ENCODE peak calls at places on chromosomes 1 and 21, in six cellular contexts. N is fibroblast of mammary gland, F is cardiac muscle cell, L is IMR-90, Y is RWPE2, W is left lung. V is an unnamed sample.

GRCh38 chr1:198892065-198892464 is 253.2 kb downstream of the PTPRC start:
- DNase-seq in N (peak), F (peak), L (peak), Y (no peak), W (no peak), V (peak)

GRCh38 chr1:160548960-160549664 is 26.1 kb upstream of the SLAMF6 start:
- DNase-seq in N (no peak), F (no peak), L (no peak), Y (no peak), W (no peak), V (no peak)

GRCh38 chr1:16210581-16210980 is 1.9 kb downstream of the ARHGEF19 start:
- DNase-seq in N (no peak), F (no peak), L (no peak), Y (no peak), W (no peak), V (no peak)

GRCh38 chr1:94737124-94737998 is 82.8 kb upstream of the SLC44A3 start:
- DNase-seq in N (peak), F (peak), L (peak), Y (no peak), W (no peak), V (peak)

GRCh38 chr21:21196087-21196486 is 197.9 kb downstream of the NCAM2 start:
- DNase-seq in N (peak), F (peak), L (peak), Y (no peak), W (no peak), V (no peak)

GRCh38 chr1:26999440-26999987 is 6.0 kb downstream of the TRNP1 start:
- DNase-seq in N (peak), F (peak), L (peak), Y (peak), W (peak), V (peak)

GRCh38 chr1:15696956-15697521 is 12.9 kb downstream of the PLEKHM2 start:
- DNase-seq in N (no peak), F (no peak), L (no peak), Y (no peak), W (no peak), V (no peak)

GRCh38 chr1:76381450-76382108 is 307.0 kb downstream of the ST6GALNAC3 start:
- DNase-seq in N (no peak), F (peak), L (peak), Y (no peak), W (no peak), V (peak)

GRCh38 chr1:109718495-109718894 is 6.4 kb downstream of the GSTM5 start:
- DNase-seq in N (peak), F (no peak), L (peak), Y (no peak), W (no peak), V (no peak)

GRCh38 chr1:9275567-9276034 is 17.1 kb upstream of the SPSB1 start:
- DNase-seq in N (peak), F (peak), L (peak), Y (no peak), W (peak), V (peak)

GRCh38 chr1:222286039-222286438 is 261.9 kb downstream of the HHIPL2 start:
- DNase-seq in N (no peak), F (no peak), L (no peak), Y (no peak), W (no peak), V (no peak)

GRCh38 chr1:48048064-48048463 is 50.9 kb upstream of the TRABD2B start:
- DNase-seq in N (peak), F (peak), L (peak), Y (no peak), W (no peak), V (peak)

GRCh38 chr1:109531205-109531779 is 8.4 kb upstream of the GPR61 start:
- DNase-seq in N (no peak), F (no peak), L (no peak), Y (no peak), W (no peak), V (no peak)

GRCh38 chr1:121519042-121519755 is 334.4 kb downstream of the SRGAP2C start:
- DNase-seq in N (no peak), F (peak), L (no peak), Y (peak), W (peak), V (no peak)

GRCh38 chr1:243482237-243483022 is 226.6 kb downstream of the SDCCAG8 start:
- DNase-seq in N (peak), F (peak), L (peak), Y (no peak), W (no peak), V (peak)

GRCh38 chr1:60427194-60427593 is 353.6 kb upstream of the C1orf87 start:
- DNase-seq in N (no peak), F (peak), L (no peak), Y (no peak), W (no peak), V (no peak)

GRCh38 chr1:12063141-12064072 is at the start of gene TNFRSF8:
- DNase-seq in N (peak), F (peak), L (peak), Y (no peak), W (no peak), V (no peak)

GRCh38 chr1:217721692-217722091 is 90.5 kb downstream of the SPATA17 start:
- DNase-seq in N (no peak), F (no peak), L (no peak), Y (no peak), W (no peak), V (peak)

GRCh38 chr1:31010081-31010989 is 55.2 kb downstream of the PUM1 start:
- DNase-seq in N (peak), F (no peak), L (peak), Y (no peak), W (no peak), V (peak)

GRCh38 chr1:241749924-241750695 is 97.9 kb upstream of the EXO1 start:
- DNase-seq in N (peak), F (no peak), L (no peak), Y (no peak), W (no peak), V (no peak)

GRCh38 chr1:66302810-66303209 is 231.1 kb upstream of the SGIP1 start:
- DNase-seq in N (no peak), F (no peak), L (peak), Y (no peak), W (no peak), V (peak)

GRCh38 chr1:45260244-45260643 is 53.8 kb upstream of the ZSWIM5 start:
- DNase-seq in N (no peak), F (no peak), L (no peak), Y (no peak), W (no peak), V (no peak)

GRCh38 chr1:90826024-90826423 is 108.9 kb upstream of the BARHL2 start:
- DNase-seq in N (no peak), F (no peak), L (no peak), Y (no peak), W (no peak), V (no peak)

GRCh38 chr1:237570530-237570929 is 320.2 kb downstream of the ZP4 start:
- DNase-seq in N (no peak), F (no peak), L (no peak), Y (no peak), W (no peak), V (no peak)

GRCh38 chr21:45506241-45506817 is 35.9 kb downstream of the SLC19A1 start:
- DNase-seq in N (no peak), F (no peak), L (no peak), Y (peak), W (peak), V (no peak)

GRCh38 chr1:241551759-241552638 is 19.8 kb downstream of the KMO start:
- DNase-seq in N (no peak), F (peak), L (peak), Y (no peak), W (peak), V (no peak)

GRCh38 chr1:244106837-244107491 is 55.9 kb downstream of the ZBTB18 start:
- DNase-seq in N (no peak), F (no peak), L (no peak), Y (no peak), W (no peak), V (no peak)

GRCh38 chr1:58439946-58440345 is 106.6 kb downstream of the OMA1 start:
- DNase-seq in N (no peak), F (peak), L (no peak), Y (no peak), W (no peak), V (peak)

GRCh38 chr1:77447669-77448068 is 165.8 kb downstream of the AK5 start:
- DNase-seq in N (no peak), F (no peak), L (no peak), Y (no peak), W (no peak), V (no peak)

GRCh38 chr1:5514519-5515183 is 477.6 kb downstream of the NPHP4 start:
- DNase-seq in N (peak), F (peak), L (peak), Y (no peak), W (peak), V (peak)

GRCh38 chr1:99814373-99814900 is 35.7 kb upstream of the AGL start:
- DNase-seq in N (no peak), F (no peak), L (no peak), Y (no peak), W (no peak), V (no peak)

GRCh38 chr21:44518684-44519083 is 21.3 kb downstream of the KRTAP10-1 start:
- DNase-seq in N (no peak), F (no peak), L (no peak), Y (peak), W (no peak), V (no peak)

GRCh38 chr1:151520359-151520758 is 9.2 kb downstream of the CGN start:
- DNase-seq in N (no peak), F (no peak), L (no peak), Y (no peak), W (no peak), V (no peak)

GRCh38 chr1:6601865-6602668 is 602 bp downstream of the KLHL21 start:
- DNase-seq in N (peak), F (no peak), L (peak), Y (no peak), W (peak), V (peak)

GRCh38 chr1:229360417-229360816 is 17.6 kb upstream of the CCSAP start:
- DNase-seq in N (no peak), F (no peak), L (no peak), Y (no peak), W (no peak), V (no peak)

GRCh38 chr21:44354001-44354405 is 582 bp downstream of the TRPM2 start:
- DNase-seq in N (no peak), F (no peak), L (no peak), Y (no peak), W (no peak), V (no peak)

GRCh38 chr1:189431437-189431836 is 1046.2 kb downstream of the BRINP3 start:
- DNase-seq in N (no peak), F (peak), L (peak), Y (no peak), W (no peak), V (no peak)

GRCh38 chr1:213418268-213419068 is 367.4 kb downstream of the RPS6KC1 start:
- DNase-seq in N (no peak), F (no peak), L (no peak), Y (no peak), W (no peak), V (no peak)

GRCh38 chr1:85275701-85276289 is 637 bp downstream of the BCL10 start:
- DNase-seq in N (no peak), F (no peak), L (peak), Y (no peak), W (no peak), V (no peak)

GRCh38 chr1:83102630-83103071 is 896.3 kb downstream of the TTLL7 start:
- DNase-seq in N (peak), F (no peak), L (peak), Y (no peak), W (no peak), V (peak)

GRCh38 chr1:34053660-34054059 is 111.4 kb downstream of the CSMD2 start:
- DNase-seq in N (no peak), F (no peak), L (no peak), Y (no peak), W (no peak), V (no peak)

GRCh38 chr1:34052565-34052964 is 112.5 kb downstream of the CSMD2 start:
- DNase-seq in N (no peak), F (no peak), L (no peak), Y (no peak), W (no peak), V (no peak)

GRCh38 chr1:34049477-34049876 is 115.6 kb downstream of the CSMD2 start:
- DNase-seq in N (no peak), F (no peak), L (no peak), Y (no peak), W (no peak), V (no peak)

GRCh38 chr1:34050711-34051485 is 114.1 kb downstream of the CSMD2 start:
- DNase-seq in N (no peak), F (no peak), L (no peak), Y (no peak), W (no peak), V (no peak)

DNA sequence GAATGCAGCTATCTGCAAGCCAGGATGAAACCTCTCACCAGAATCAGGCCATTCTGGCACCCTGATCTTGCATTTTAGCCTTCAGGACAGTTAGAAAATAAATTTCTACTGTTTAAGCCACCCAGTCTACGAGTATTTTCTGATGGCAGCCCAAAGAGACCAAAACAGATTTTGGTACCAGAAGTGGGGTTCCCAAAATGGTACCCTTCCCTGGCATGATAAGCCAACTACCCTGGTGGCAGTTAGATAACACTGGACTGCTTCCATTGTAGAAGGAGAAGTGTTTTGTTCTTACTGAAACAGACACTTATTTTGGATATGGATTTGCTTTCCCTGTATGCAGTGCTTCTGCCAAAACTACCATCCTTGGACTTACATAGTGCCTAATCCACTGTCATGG is 115.0 kb downstream of the CSMD2 start:
- DNase-seq in N (no peak), F (no peak), L (no peak), Y (no peak), W (no peak), V (no peak)
- TF ChIP-seq CTCF in N (no peak), F (no peak), L (no peak), Y (no peak), W (no peak), V (no peak)

GRCh38 chr1:245155186-245156040 is 628 bp downstream of the KIF26B start:
- DNase-seq in N (no peak), F (peak), L (peak), Y (no peak), W (no peak), V (peak)
- H3K4me3 ChIP-seq in N (peak), F (peak), L (peak), Y (peak), W (peak), V (peak)

GRCh38 chr1:156517746-156518145 is 17.2 kb upstream of the MEF2D start:
- DNase-seq in N (peak), F (peak), L (no peak), Y (no peak), W (no peak), V (no peak)
- TF ChIP-seq CTCF in N (no peak), F (no peak), L (no peak), Y (no peak), W (no peak), V (no peak)

GRCh38 chr21:42580793-42581201 is 67.1 kb downstream of the SLC37A1 start:
- DNase-seq in N (no peak), F (no peak), L (no peak), Y (peak), W (peak), V (no peak)

GRCh38 chr21:42578034-42578433 is 64.4 kb downstream of the SLC37A1 start:
- DNase-seq in N (no peak), F (no peak), L (no peak), Y (peak), W (peak), V (no peak)

GRCh38 chr21:42578761-42579415 is 65.2 kb downstream of the SLC37A1 start:
- DNase-seq in N (no peak), F (no peak), L (no peak), Y (peak), W (peak), V (no peak)

GRCh38 chr21:42580076-42580792 is 66.6 kb downstream of the SLC37A1 start:
- DNase-seq in N (no peak), F (no peak), L (no peak), Y (peak), W (peak), V (no peak)

GRCh38 chr21:42579456-42580075 is 65.9 kb downstream of the SLC37A1 start:
- DNase-seq in N (no peak), F (no peak), L (no peak), Y (peak), W (peak), V (no peak)
- H3K4me3 ChIP-seq in N (no peak), F (no peak), L (no peak), Y (no peak), W (no peak), V (no peak)

GRCh38 chr1:168481586-168481985 is 62.2 kb downstream of the XCL2 start:
- DNase-seq in N (no peak), F (no peak), L (no peak), Y (no peak), W (no peak), V (no peak)
- TF ChIP-seq CTCF in N (no peak), F (no peak), L (no peak), Y (no peak), W (no peak), V (no peak)

GRCh38 chr1:23217421-23218115 is at the start of gene HTR1D:
- DNase-seq in N (no peak), F (no peak), L (no peak), Y (no peak), W (no peak), V (no peak)
- H3K4me3 ChIP-seq in N (no peak), F (peak), L (peak), Y (peak), W (peak), V (no peak)

GRCh38 chr1:209886219-209886536 is 51.8 kb upstream of the SYT14 start:
- DNase-seq in N (no peak), F (no peak), L (no peak), Y (no peak), W (no peak), V (no peak)
- TF ChIP-seq CTCF in N (peak), F (no peak), L (peak), Y (peak), W (no peak), V (no peak)